ENCODE peak calls at places on chromosome 12, in six cellular contexts. F is stimulated activated CD4-positive, alpha-beta T cell treated with anti-CD3 and anti-CD28 coated beads, Interleukin-4, amount 100 ng/mL, for 48 hours; Q is amniotic epithelial cell; W is left cardiac atrium; B is WTC11; G is HS-27A. P is an unnamed sample.

GRCh38 chr12:127035011-127035879 is 1231.7 kb upstream of the TMEM132C start:
- DNase-seq in Q (no peak), G (no peak), B (no peak), W (no peak), F (no peak), P (no peak)

GRCh38 chr12:47752552-47752951 is 6.1 kb downstream of the RAPGEF3 start:
- DNase-seq in G (peak), Q (no peak), F (no peak), W (no peak), B (no peak), P (no peak)

GRCh38 chr12:21651821-21652220 is 5.8 kb downstream of the LDHB start:
- DNase-seq in F (no peak), G (no peak), W (no peak), Q (no peak), B (no peak), P (no peak)

GRCh38 chr12:84435682-84436081 is 476.9 kb downstream of the SLC6A15 start:
- DNase-seq in G (no peak), F (no peak), W (no peak), B (no peak), Q (no peak), P (no peak)

GRCh38 chr12:62265511-62265910 is 5.3 kb downstream of the USP15 start:
- DNase-seq in Q (no peak), F (no peak), G (no peak), W (no peak), B (no peak), P (no peak)

GRCh38 chr12:52767020-52767379 is 10.1 kb downstream of the KRT76 start:
- DNase-seq in W (no peak), B (no peak), F (no peak), G (no peak), Q (no peak), P (no peak)

GRCh38 chr12:22447223-22447622 is 97.1 kb downstream of the C2CD5 start:
- DNase-seq in B (no peak), Q (peak), W (no peak), G (no peak), F (no peak), P (no peak)

GRCh38 chr12:88493651-88494050 is 86.6 kb downstream of the KITLG start:
- DNase-seq in W (no peak), Q (peak), F (no peak), B (no peak), G (peak), P (no peak)

GRCh38 chr12:21118760-21119159 is 12.2 kb upstream of the SLCO1B1 start:
- DNase-seq in W (no peak), Q (no peak), G (no peak), B (no peak), F (no peak), P (no peak)

GRCh38 chr12:124827588-124828184 is 36.0 kb downstream of the SCARB1 start:
- DNase-seq in F (no peak), G (no peak), B (no peak), W (no peak), Q (no peak), P (no peak)

P was measured in left ventricle myocardium superior.